ENCODE peak calls at places on chromosome 7, in six cellular contexts. T is GM23248, R is PC-3, E is hepatocyte, M is GM23338, N is OCI-LY7. S is an unnamed sample. For H3K9me2, the result is how much of the 10 kb centered on the place peaks cover.

GRCh38 chr7:31603076-31603475 is 83.9 kb upstream of the PPP1R17 start:
- DNase-seq in M (no peak), N (no peak), T (peak), E (no peak), R (peak), S (no peak)

GRCh38 chr7:35975851-35976454 is 175.1 kb downstream of the SEPTIN7 start:
- DNase-seq in T (peak), E (peak), R (peak), M (peak), N (peak), S (peak)

GRCh38 chr7:47634273-47634672 is 52.4 kb upstream of the TNS3 start:
- DNase-seq in R (peak), T (peak), E (no peak), M (no peak), N (no peak), S (no peak)

GRCh38 chr7:24948739-24949138 is 31.2 kb downstream of the OSBPL3 start:
- DNase-seq in E (no peak), T (peak), M (no peak), R (no peak), N (no peak), S (no peak)

GRCh38 chr7:76108540-76109233 is 60.8 kb downstream of the MDH2 start:
- DNase-seq in T (peak), N (peak), R (peak), M (no peak), E (peak), S (no peak)

GRCh38 chr7:26293569-26294308 is 2.1 kb downstream of the SNX10 start:
- DNase-seq in E (no peak), N (peak), R (no peak), M (no peak), T (no peak), S (peak)

GRCh38 chr7:14841850-14842249 is 60.7 kb downstream of the DGKB start:
- DNase-seq in R (peak), N (no peak), T (peak), E (no peak), M (no peak), S (no peak)

GRCh38 chr7:4931932-4932331 is 27.1 kb downstream of the MMD2 start:
- DNase-seq in N (no peak), M (peak), T (no peak), E (peak), R (peak), S (peak)

GRCh38 chr7:21969822-21970221 is 24.1 kb upstream of the CDCA7L start:
- DNase-seq in R (no peak), M (no peak), T (no peak), N (no peak), E (no peak), S (no peak)

GRCh38 chr7:21971780-21972396 is 26.2 kb upstream of the CDCA7L start:
- DNase-seq in E (no peak), M (no peak), R (no peak), N (no peak), T (no peak), S (no peak)

GRCh38 chr7:21967500-21968099 is 21.9 kb upstream of the CDCA7L start:
- DNase-seq in N (peak), M (no peak), T (no peak), R (no peak), E (no peak), S (no peak)

GRCh38 chr7:21972397-21972784 is 26.7 kb upstream of the CDCA7L start:
- DNase-seq in M (peak), E (no peak), T (no peak), R (no peak), N (no peak), S (no peak)
- H3K9me2 ChIP-seq in M (under half), E (under half), T (under half), R (under half), N (under half), S (under half)

DNA sequence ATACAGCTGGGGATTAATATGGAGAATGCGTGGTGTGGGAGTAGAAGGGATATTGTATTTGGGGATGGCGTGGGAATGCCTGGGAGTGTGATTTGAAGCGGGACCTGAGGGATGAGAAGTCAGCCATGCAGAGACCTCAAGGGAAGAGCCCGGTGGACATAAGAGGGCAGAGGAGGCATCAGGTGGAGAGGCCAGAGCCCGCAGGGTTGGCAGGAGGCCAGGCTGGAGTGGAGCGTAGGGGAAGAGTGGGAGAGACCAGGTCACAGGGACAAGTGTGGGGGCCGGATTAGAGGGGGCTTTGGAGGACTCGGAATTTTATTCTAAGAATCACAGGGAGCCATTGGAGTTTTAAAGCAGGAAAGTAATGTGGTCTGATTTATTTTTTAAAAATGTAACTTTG is 2.0 kb downstream of the NDUFB2 start:
- DNase-seq in E (no peak), T (no peak), R (no peak), M (no peak), N (no peak), S (no peak)
- H3K4me3 ChIP-seq in E (no peak), T (peak), R (peak), M (no peak), N (peak), S (no peak)

GRCh38 chr7:88787777-88788176 is 7.8 kb downstream of the TEX47 start:
- DNase-seq in E (no peak), M (no peak), T (no peak), N (no peak), R (no peak), S (no peak)
- H3K9me2 ChIP-seq in E (under half), M (under half), T (under half), N (under half), R (under half), S (under half)

GRCh38 chr7:101250324-101250723 is 5.4 kb upstream of the FIS1 start:
- DNase-seq in T (no peak), E (no peak), R (no peak), M (no peak), N (no peak), S (no peak)
- H3K4me3 ChIP-seq in T (peak), E (no peak), R (peak), M (peak), N (peak), S (no peak)

DNA sequence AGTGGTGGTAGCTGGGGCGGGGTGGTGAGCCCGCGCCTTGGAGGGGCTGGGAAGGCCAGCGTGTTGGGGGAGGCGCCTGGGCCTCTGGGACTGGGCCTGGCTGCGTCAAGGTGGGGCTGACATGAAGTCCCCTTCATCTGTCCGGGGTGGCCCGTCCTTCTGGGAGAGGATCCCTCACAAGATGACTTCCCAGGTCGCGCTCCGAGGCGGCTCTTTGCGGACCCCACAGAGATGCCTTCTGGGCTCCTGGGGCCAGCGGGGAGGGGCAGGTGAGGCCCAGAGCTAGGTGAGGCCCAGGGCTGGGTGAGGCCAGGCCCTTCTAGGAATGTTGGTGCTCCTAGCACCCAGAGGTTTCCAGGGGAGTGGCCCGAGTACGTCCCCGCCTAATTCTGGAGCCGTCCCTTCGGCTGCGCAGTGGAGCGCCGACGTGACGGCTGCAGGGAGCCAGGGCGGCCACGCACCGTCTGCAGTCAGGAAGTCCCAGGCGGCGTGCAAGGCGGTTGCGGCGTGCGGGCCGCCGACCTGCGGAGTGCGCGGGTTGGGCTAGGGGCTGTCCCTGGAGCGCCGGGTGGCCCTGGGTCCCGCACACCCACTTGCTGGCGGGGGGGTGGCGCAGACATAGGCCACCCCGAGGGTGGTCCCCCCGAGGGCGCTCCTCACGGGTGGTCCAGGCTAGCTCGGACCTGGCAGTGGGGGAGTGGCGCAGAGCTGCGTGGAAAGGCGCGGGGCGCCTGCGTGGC is 58.3 kb upstream of the NUPR2 start:
- DNase-seq in M (no peak), T (no peak), R (no peak), E (no peak), N (no peak), S (no peak)
- H3K9me2 ChIP-seq in M (under half), T (under half), R (under half), E (under half), N (under half), S (under half)

DNA sequence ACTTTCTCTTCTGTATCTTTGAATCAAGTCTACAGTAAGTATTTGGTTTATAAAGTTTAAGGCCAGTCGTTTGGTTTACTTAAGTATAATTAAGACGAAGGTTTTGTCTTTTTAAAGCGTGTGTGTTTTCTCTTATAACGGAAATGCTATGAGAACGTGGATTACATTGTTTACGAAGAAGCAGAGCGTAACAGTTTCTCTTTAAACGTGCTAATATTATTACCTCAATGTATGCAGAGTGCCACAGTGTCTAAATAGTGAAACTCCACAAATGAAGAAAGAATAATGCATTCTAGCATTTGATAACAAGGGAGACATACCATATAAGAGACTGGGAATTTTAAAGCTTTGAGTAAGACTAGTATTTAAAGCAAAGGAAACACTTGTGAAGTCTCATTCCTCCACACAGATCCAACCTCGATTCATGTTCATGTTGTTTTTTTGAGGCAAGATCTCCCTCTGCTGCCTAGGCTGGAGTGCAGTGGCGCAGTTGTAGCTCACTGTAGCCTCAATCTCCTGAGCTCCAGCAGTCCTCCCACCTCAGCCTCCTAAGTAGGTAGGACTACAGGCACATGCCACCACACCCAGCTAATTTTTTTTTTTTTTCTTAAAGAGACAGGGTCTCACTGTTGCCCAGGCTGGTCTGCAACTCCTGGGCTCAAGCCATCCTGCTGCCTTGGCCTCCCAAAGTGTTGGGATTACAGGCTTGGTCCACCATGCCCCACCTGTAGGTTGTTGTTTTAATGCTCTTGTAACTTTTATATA is 75.1 kb downstream of the ANKRD61 start:
- DNase-seq in R (peak), N (peak), T (peak), E (no peak), M (peak), S (peak)
- H3K4me3 ChIP-seq in R (peak), N (peak), T (peak), E (peak), M (peak), S (peak)

S was measured in MM.1S.